ENCODE peak calls at places on chromosomes 4 and X, in five cellular contexts. B, Z, Y, G and V are unnamed samples.

GRCh38 chrX:103565197-103565596 is 20.1 kb upstream of the TCEAL4 start:
- DNase-seq in B (no peak), Z (no peak), Y (no peak), G (no peak), V (no peak)

GRCh38 chrX:1477801-1478458 is 25.2 kb upstream of the ASMTL start:
- DNase-seq in B (no peak), Z (no peak), Y (peak; percentile 2), G (no peak), V (no peak)

GRCh38 chrX:87337267-87337666 is 180.3 kb upstream of the KLHL4 start:
- DNase-seq in B (no peak), Z (no peak), Y (no peak), G (no peak), V (no peak)

GRCh38 chr4:128403586-128403985 is 116.0 kb upstream of the PGRMC2 start:
- DNase-seq in B (no peak), Z (no peak), Y (no peak), G (no peak), V (no peak)

GRCh38 chr4:77443941-77444340 is 161.7 kb upstream of the CXCL13 start:
- DNase-seq in B (no peak), Z (no peak), Y (no peak), G (no peak), V (no peak)

GRCh38 chr4:55318135-55318534 is 27.9 kb upstream of the SRD5A3 start:
- DNase-seq in B (no peak), Z (no peak), Y (no peak), G (no peak), V (peak; percentile 18)

GRCh38 chrX:17559728-17560379 is 177.4 kb upstream of the SCML1 start:
- DNase-seq in B (peak; percentile 15), Z (peak; percentile 39), Y (no peak), G (no peak), V (no peak)

GRCh38 chr4:1766336-1767057 is 26.6 kb upstream of the FGFR3 start:
- DNase-seq in B (no peak), Z (no peak), Y (no peak), G (peak; percentile 73), V (no peak)

GRCh38 chr4:111943796-111944203 is 201.5 kb upstream of the FAM241A start:
- DNase-seq in B (peak; percentile 72), Z (no peak), Y (no peak), G (peak; percentile 5), V (peak; percentile 15)

GRCh38 chrX:71143508-71143907 is 1.1 kb upstream of the NLGN3 start:
- DNase-seq in B (peak; percentile 55), Z (peak; percentile 70), Y (no peak), G (no peak), V (no peak)

GRCh38 chrX:70592091-70592490 is 147.5 kb downstream of the DLG3 start:
- DNase-seq in B (no peak), Z (no peak), Y (no peak), G (no peak), V (peak; percentile 67)

GRCh38 chr4:40149960-40150385 is 46.9 kb upstream of the RHOH start:
- DNase-seq in B (peak; percentile 82), Z (peak; percentile 67), Y (peak; percentile 79), G (peak; percentile 65), V (peak; percentile 83)

GRCh38 chr4:20840648-20841190 is 140.5 kb downstream of the PACRGL start:
- DNase-seq in B (no peak), Z (no peak), Y (no peak), G (no peak), V (no peak)

GRCh38 chr4:14383652-14384051 is 618.6 kb upstream of the CPEB2 start:
- DNase-seq in B (no peak), Z (no peak), Y (no peak), G (no peak), V (no peak)

GRCh38 chrX:31543565-31544125 is 471.8 kb upstream of the FTHL17 start:
- DNase-seq in B (no peak), Z (no peak), Y (no peak), G (no peak), V (no peak)

GRCh38 chrX:39907964-39908616 is 189.7 kb downstream of the BCOR start:
- DNase-seq in B (peak; percentile 21), Z (peak; percentile 61), Y (no peak), G (peak; percentile 30), V (peak; percentile 21)

GRCh38 chr4:21134994-21135393 is 434.7 kb downstream of the PACRGL start:
- DNase-seq in B (peak; percentile 23), Z (no peak), Y (no peak), G (peak; percentile 38), V (no peak)

GRCh38 chr4:51859476-51860032 is 16.6 kb downstream of the DCUN1D4 start:
- DNase-seq in B (no peak), Z (no peak), Y (no peak), G (no peak), V (no peak)

GRCh38 chr4:575281-576141 is 584 bp downstream of the TMEM271 start:
- DNase-seq in B (peak; percentile 18), Z (no peak), Y (no peak), G (peak; percentile 68), V (peak; percentile 21)

GRCh38 chr4:48854395-48854683 is 23.5 kb downstream of the OCIAD1 start:
- DNase-seq in B (no peak), Z (no peak), Y (no peak), G (no peak), V (no peak)

GRCh38 chr4:81084029-81084428 is 53.5 kb downstream of the BMP3 start:
- DNase-seq in B (peak; percentile 22), Z (no peak), Y (no peak), G (no peak), V (no peak)

GRCh38 chrX:131812847-131813825 is 210.0 kb upstream of the STK26 start:
- DNase-seq in B (peak; percentile 32), Z (no peak), Y (peak; percentile 56), G (peak; percentile 36), V (peak; percentile 70)

GRCh38 chr4:62004881-62005280 is 804.8 kb downstream of the ADGRL3 start:
- DNase-seq in B (no peak), Z (no peak), Y (no peak), G (no peak), V (no peak)

GRCh38 chr4:113539408-113539807 is 222.1 kb downstream of the CAMK2D start:
- DNase-seq in B (no peak), Z (no peak), Y (no peak), G (no peak), V (peak; percentile 30)

GRCh38 chrX:154428176-154429171 is at the start of gene ATP6AP1:
- DNase-seq in B (peak; percentile 90), Z (peak; percentile 92), Y (peak; percentile 94), G (peak; percentile 91), V (peak; percentile 92)
- TF ChIP-seq CTCF in B (no peak), Z (no peak), Y (peak; percentile 40), G (peak; percentile 9), V (no peak)

DNA sequence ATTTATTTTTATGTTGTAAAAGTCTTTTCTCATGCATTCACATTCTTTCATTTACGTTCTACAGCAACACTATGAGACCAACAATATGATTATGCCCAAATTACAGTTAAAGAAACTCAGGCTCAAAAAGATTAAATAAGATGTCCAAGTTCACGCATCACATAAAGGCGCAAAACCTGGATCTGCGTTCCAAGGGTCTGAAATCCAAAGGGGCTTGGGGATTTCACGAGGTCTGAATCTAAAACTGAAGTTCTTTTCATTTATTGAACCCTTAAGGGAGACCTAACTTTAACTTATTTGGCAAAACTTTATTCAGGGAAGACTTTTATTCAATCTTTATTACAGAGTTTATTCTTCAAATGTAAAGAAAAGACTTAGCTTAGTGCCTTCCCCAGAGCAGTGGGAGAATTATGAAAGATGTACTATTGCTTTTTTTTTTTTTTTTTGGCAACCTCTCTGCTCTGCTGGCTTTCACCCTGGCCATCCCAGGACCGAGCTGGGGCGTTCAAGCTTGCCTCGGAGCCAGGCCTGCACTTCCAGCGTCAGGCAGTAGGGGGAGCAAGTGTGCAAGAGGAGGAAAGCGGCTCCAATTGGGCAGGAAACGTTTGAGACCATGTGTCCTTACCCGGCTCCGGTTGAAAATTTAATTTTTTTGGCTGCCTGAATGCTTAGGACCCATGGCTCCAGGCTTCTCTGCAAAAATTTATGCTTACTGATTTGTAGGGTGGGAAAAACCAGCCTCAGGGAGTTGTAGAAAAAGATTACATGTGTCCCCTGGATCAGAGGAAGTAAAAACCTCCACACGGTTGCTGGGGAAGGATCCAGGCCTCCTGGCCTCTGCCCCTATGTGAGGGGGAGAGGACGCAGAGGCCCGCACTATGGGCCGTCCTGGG is 344.3 kb upstream of the KLF3 start:
- DNase-seq in B (peak; percentile 99), Z (peak; percentile 97), Y (peak; percentile 75), G (peak; percentile 94), V (peak; percentile 96)
- TF ChIP-seq CTCF in B (peak; percentile 99), Z (peak; percentile 96), Y (peak; percentile 96), G (peak; percentile 94), V (peak; percentile 96)

GRCh38 chrX:85309717-85310116 is 65.9 kb downstream of the ZNF711 start:
- DNase-seq in B (no peak), Z (no peak), Y (no peak), G (no peak), V (no peak)
- TF ChIP-seq CTCF in B (no peak), Z (no peak), Y (peak; percentile 8), G (peak; percentile 31), V (no peak)

GRCh38 chrX:126395909-126396308 is 156.7 kb downstream of the DCAF12L1 start:
- DNase-seq in B (no peak), Z (no peak), Y (no peak), G (no peak), V (no peak)
- TF ChIP-seq CTCF in B (no peak), Z (no peak), Y (no peak), G (no peak), V (no peak)

GRCh38 chrX:13692771-13693231 is 3.9 kb downstream of the RAB9A start:
- DNase-seq in B (no peak), Z (no peak), Y (no peak), G (no peak), V (no peak)

GRCh38 chrX:13688772-13689518 is at the start of gene RAB9A:
- DNase-seq in B (peak; percentile 89), Z (peak; percentile 74), Y (peak; percentile 85), G (peak; percentile 98), V (peak; percentile 82)

GRCh38 chrX:13689519-13690211 is 737 bp downstream of the RAB9A start:
- DNase-seq in B (no peak), Z (peak; percentile 18), Y (no peak), G (no peak), V (no peak)

GRCh38 chrX:13691845-13692334 is 3.0 kb downstream of the RAB9A start:
- DNase-seq in B (no peak), Z (no peak), Y (no peak), G (no peak), V (no peak)

DNA sequence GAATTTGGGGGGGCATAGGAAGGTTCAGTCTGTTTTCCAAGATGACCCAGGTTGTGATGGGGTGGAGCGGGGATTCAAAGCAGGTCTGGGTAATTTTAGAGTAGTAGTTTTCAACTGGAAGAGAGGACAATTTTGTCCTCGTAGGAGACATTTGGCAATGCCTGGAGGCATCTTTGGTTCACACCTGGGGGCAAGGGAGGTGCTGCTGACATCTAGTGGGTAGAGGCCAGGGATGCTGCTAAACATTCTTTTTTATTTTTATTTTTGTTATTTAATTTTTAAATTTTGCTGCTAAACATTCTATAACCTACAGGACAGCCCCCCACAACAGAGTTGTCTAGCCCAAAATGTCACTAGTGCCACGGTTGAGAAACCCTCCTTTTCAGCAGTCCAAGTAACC is 1.9 kb downstream of the RAB9A start:
- DNase-seq in B (no peak), Z (no peak), Y (no peak), G (no peak), V (peak; percentile 24)
- TF ChIP-seq CTCF in B (no peak), Z (no peak), Y (no peak), G (no peak), V (no peak)